ENCODE peak calls at places on chromosomes 11 and 22, in five cellular contexts. G is SK-N-SH, V is H1, B is HCT116, U is K562. F is an unnamed sample.

GRCh38 chr11:27410301-27410700 is 47.3 kb upstream of the CCDC34 start:
- DNase-seq in G (no peak), B (no peak), U (no peak), V (no peak), F (no peak)

GRCh38 chr11:7893792-7894191 is 37.3 kb downstream of the OR10A6 start:
- DNase-seq in U (no peak), V (no peak), G (no peak), B (no peak), F (no peak)

GRCh38 chr22:49969751-49970527 is 9.4 kb downstream of the PIM3 start:
- DNase-seq in U (no peak), V (no peak), G (peak), B (no peak), F (no peak)

GRCh38 chr11:8886332-8886731 is 24.7 kb upstream of the AKIP1 start:
- DNase-seq in G (no peak), U (no peak), B (no peak), V (no peak), F (no peak)

GRCh38 chr11:2582436-2582931 is 117.3 kb downstream of the KCNQ1OT1 start:
- DNase-seq in U (no peak), G (peak), V (no peak), B (no peak), F (no peak)

GRCh38 chr11:34986883-34987525 is 70.6 kb downstream of the PDHX start:
- DNase-seq in B (no peak), V (no peak), G (no peak), U (no peak), F (no peak)

GRCh38 chr22:27546157-27546556 is 255.4 kb downstream of the MN1 start:
- DNase-seq in B (no peak), G (no peak), U (no peak), V (no peak), F (no peak)

GRCh38 chr11:16945671-16946469 is 68.3 kb downstream of the PLEKHA7 start:
- DNase-seq in G (peak), V (no peak), B (peak), U (peak), F (peak)

GRCh38 chr11:128511712-128512111 is 75.6 kb downstream of the ETS1 start:
- DNase-seq in B (no peak), V (no peak), U (no peak), G (no peak), F (no peak)

GRCh38 chr22:35548762-35549106 is 8.1 kb downstream of the RASD2 start:
- DNase-seq in U (no peak), V (no peak), B (no peak), G (no peak), F (no peak)

GRCh38 chr11:58222730-58223129 is 6.0 kb downstream of the OR10Q1 start:
- DNase-seq in G (no peak), V (no peak), U (no peak), B (no peak), F (no peak)

GRCh38 chr11:118090545-118091162 is 3.9 kb upstream of the SMIM35 start:
- DNase-seq in G (no peak), V (no peak), U (no peak), B (no peak), F (no peak)

GRCh38 chr11:130124096-130124495 is 35.5 kb upstream of the ST14 start:
- DNase-seq in U (no peak), B (peak), V (no peak), G (no peak), F (no peak)

GRCh38 chr11:61734767-61735166 is 17.7 kb upstream of the MYRF start:
- DNase-seq in G (no peak), V (no peak), B (no peak), U (no peak), F (no peak)

GRCh38 chr11:61731211-61731955 is 21.1 kb upstream of the MYRF start:
- DNase-seq in V (no peak), U (no peak), G (no peak), B (no peak), F (no peak)

GRCh38 chr11:61731956-61732675 is 20.3 kb upstream of the MYRF start:
- DNase-seq in B (no peak), V (no peak), G (no peak), U (no peak), F (no peak)

GRCh38 chr11:61733120-61733978 is 19.1 kb upstream of the MYRF start:
- DNase-seq in V (no peak), B (peak), U (peak), G (peak), F (peak)

GRCh38 chr11:61732705-61733104 is 19.7 kb upstream of the MYRF start:
- DNase-seq in V (no peak), G (no peak), U (no peak), B (no peak), F (no peak)
- TF ChIP-seq JUND in V (no peak), G (no peak), U (no peak), B (no peak), F (no peak)

GRCh38 chr11:4094348-4095291 is at the start of gene RRM1:
- DNase-seq in B (peak), G (peak), U (peak), V (peak), F (peak)
- TF ChIP-seq JUND in B (no peak), G (no peak), U (peak), V (peak), F (no peak)

GRCh38 chr11:44795803-44796535 is 69.2 kb downstream of the TSPAN18 start:
- DNase-seq in U (no peak), B (no peak), V (no peak), G (no peak), F (no peak)
- TF ChIP-seq JUND in U (no peak), B (no peak), V (no peak), G (no peak), F (no peak)

GRCh38 chr11:75627879-75628668 is 40.8 kb downstream of the MAP6 start:
- DNase-seq in V (no peak), G (no peak), U (no peak), B (no peak), F (no peak)
- TF ChIP-seq JUND in V (no peak), G (no peak), U (no peak), B (no peak), F (no peak)

DNA sequence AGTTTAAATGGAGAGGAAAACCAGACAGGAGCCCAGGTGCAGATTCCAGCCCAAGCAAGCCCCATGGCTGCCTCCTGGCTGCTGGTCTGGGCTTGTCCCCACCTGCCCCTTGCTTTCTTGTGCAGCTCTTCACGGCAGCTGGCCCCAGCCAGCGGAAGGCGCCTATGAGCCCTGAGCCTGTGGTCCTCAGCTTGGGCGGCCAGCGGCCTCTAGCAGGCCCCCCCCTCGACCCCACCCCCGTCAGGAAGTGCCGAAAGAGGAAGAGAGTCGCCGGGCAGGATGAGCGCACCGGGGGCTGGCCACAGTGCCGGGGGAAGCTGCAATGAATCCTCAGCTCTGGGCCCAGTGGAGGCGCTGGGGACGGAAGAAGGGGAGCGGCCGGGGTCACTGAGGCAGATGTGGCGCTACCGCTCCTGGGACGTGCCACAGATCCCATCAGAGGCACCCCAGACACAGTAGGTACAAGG is 2.1 kb upstream of the DGKZ start:
- DNase-seq in U (no peak), G (no peak), B (no peak), V (no peak), F (no peak)
- TF ChIP-seq JUND in U (no peak), G (no peak), B (no peak), V (no peak), F (no peak)

GRCh38 chr11:63683133-63683991 is 2.1 kb downstream of the RTN3 start:
- DNase-seq in G (no peak), B (no peak), V (no peak), U (no peak), F (no peak)
- TF ChIP-seq JUND in G (no peak), B (no peak), V (no peak), U (no peak), F (no peak)

DNA sequence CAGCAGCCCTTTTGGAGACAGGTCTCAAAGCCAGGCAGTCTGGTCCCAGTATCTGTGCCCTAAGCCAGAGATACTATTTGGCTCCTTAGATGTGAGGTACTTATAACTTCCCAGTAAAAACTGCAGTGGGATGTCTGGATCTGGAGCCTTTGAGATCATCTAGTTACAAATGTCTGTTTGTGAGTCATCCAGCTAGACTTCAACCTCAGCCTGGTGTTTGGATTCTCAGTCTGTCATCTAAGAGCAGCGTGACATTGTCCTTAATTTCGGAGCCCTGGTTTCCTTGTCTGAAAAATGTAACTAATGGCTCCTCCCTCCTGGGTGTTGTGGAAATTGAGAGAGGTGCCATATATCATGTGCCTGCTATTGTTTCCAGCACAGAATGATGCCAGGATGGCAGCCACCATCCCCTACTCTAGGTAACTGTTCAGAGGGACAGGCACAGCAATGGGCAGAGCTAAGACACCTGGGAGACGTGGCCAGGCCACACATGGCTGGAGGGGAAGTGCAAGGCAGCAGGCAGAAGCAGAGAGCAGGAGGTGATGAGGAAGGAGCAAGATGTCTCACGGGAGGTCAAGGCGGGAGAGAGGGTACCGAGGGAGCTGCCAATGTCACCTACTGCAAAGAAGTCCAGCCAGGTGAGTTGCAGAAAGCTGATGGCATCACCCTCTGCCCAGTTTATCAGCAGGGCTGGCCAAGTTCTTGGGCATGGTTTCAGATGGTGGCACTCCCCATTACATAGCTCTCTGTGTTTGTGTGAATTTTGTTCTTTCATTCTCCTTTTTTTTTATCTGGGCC is 20.6 kb upstream of the ST3GAL4 start:
- DNase-seq in G (no peak), B (no peak), U (no peak), V (no peak), F (no peak)
- TF ChIP-seq JUND in G (peak), B (no peak), U (no peak), V (no peak), F (no peak)